ENCODE peak calls at places on chromosomes 13 and 19, in seven cellular contexts. W, J, N, P, F, T and R are unnamed samples.

GRCh38 chr19:15640904-15641597 is 354 bp downstream of the CYP4F3 start:
- DNase-seq in J (no peak), F (no peak), W (no peak), T (no peak), N (no peak), P (no peak), R (no peak)

GRCh38 chr13:114194853-114195252 is 15.8 kb downstream of the CFAP97D2 start:
- DNase-seq in P (no peak), W (no peak), F (no peak), N (no peak), J (no peak), T (no peak), R (no peak)

GRCh38 chr19:6233051-6233826 is 46.5 kb downstream of the MLLT1 start:
- DNase-seq in F (no peak), T (peak), W (no peak), J (no peak), N (no peak), P (no peak), R (no peak)

GRCh38 chr19:34276614-34277013 is 22.3 kb downstream of the GARRE1 start:
- DNase-seq in J (no peak), N (no peak), F (no peak), W (no peak), T (no peak), P (no peak), R (no peak)

GRCh38 chr19:30206187-30206586 is 166.0 kb upstream of the ZNF536 start:
- DNase-seq in W (no peak), J (no peak), N (no peak), T (no peak), P (no peak), F (no peak), R (no peak)

GRCh38 chr13:46172531-46172991 is 9.4 kb downstream of the LCP1 start:
- DNase-seq in J (peak), F (peak), W (peak), P (no peak), T (no peak), N (peak), R (peak)

GRCh38 chr13:75785130-75785529 is 149.0 kb downstream of the LMO7 start:
- DNase-seq in T (peak), F (no peak), J (no peak), N (no peak), W (no peak), P (no peak), R (no peak)

GRCh38 chr13:47901451-47901850 is 99.6 kb downstream of the SUCLA2 start:
- DNase-seq in N (no peak), P (no peak), W (no peak), T (peak), J (no peak), F (no peak), R (no peak)

GRCh38 chr19:37537391-37537947 is 30.7 kb downstream of the ZNF793 start:
- DNase-seq in J (no peak), P (no peak), W (peak), N (no peak), F (no peak), T (no peak), R (no peak)

GRCh38 chr13:102812616-102813287 is 13.8 kb downstream of the BIVM start:
- DNase-seq in F (no peak), P (no peak), T (peak), W (peak), J (no peak), N (no peak), R (no peak)

GRCh38 chr19:3207466-3208242 is 16.8 kb upstream of the CELF5 start:
- DNase-seq in N (no peak), F (no peak), W (no peak), T (no peak), P (no peak), J (no peak), R (no peak)

GRCh38 chr19:15466851-15467733 is 2.7 kb upstream of the RASAL3 start:
- DNase-seq in W (peak), F (peak), T (peak), J (peak), P (peak), N (peak), R (no peak)

GRCh38 chr19:19259741-19260140 is 13.4 kb downstream of the TM6SF2 start:
- DNase-seq in W (peak), T (peak), J (no peak), P (no peak), N (no peak), F (no peak), R (no peak)

GRCh38 chr13:85314686-85315085 is 484.5 kb downstream of the SLITRK6 start:
- DNase-seq in W (no peak), J (no peak), F (no peak), P (no peak), T (no peak), N (no peak), R (no peak)

GRCh38 chr13:44433863-44434262 is 60.2 kb downstream of the SERP2 start:
- DNase-seq in N (no peak), P (no peak), F (no peak), T (no peak), W (no peak), J (no peak), R (no peak)

GRCh38 chr19:35717665-35718344 is at the start of gene KMT2B:
- DNase-seq in T (no peak), W (no peak), J (no peak), P (no peak), F (no peak), N (no peak), R (no peak)

GRCh38 chr19:12983091-12983490 is 12.2 kb upstream of the NFIX start:
- DNase-seq in P (no peak), T (no peak), J (no peak), F (no peak), N (no peak), W (no peak), R (no peak)

GRCh38 chr19:591099-591958 is 1.6 kb downstream of the HCN2 start:
- DNase-seq in J (no peak), P (no peak), F (no peak), T (no peak), W (peak), N (no peak), R (no peak)

GRCh38 chr19:39307233-39307821 is 11.1 kb downstream of the IFNL1 start:
- DNase-seq in T (peak), F (no peak), P (no peak), W (no peak), N (no peak), J (no peak), R (no peak)

GRCh38 chr13:35953537-35954206 is 177.5 kb downstream of the DCLK1 start:
- DNase-seq in J (no peak), P (no peak), W (peak), T (peak), N (no peak), F (no peak), R (no peak)

GRCh38 chr19:54248016-54248601 is 5.5 kb upstream of the LILRA6 start:
- DNase-seq in J (no peak), F (peak), N (no peak), T (peak), W (peak), P (no peak), R (no peak)

GRCh38 chr13:99067160-99067985 is 89.5 kb upstream of the DOCK9 start:
- DNase-seq in N (no peak), T (peak), W (no peak), J (no peak), P (no peak), F (no peak), R (no peak)

GRCh38 chr13:30845297-30846214 is 60.5 kb upstream of the MEDAG start:
- DNase-seq in P (no peak), J (no peak), W (peak), N (no peak), F (peak), T (peak), R (no peak)

GRCh38 chr19:16381756-16382401 is 57.3 kb downstream of the KLF2 start:
- DNase-seq in P (no peak), F (no peak), N (no peak), T (no peak), J (no peak), W (no peak), R (no peak)

GRCh38 chr13:73625562-73626339 is 508.5 kb downstream of the KLF12 start:
- DNase-seq in F (peak), P (peak), N (no peak), W (no peak), J (peak), T (no peak), R (no peak)

GRCh38 chr19:45496349-45496953 is 396 bp downstream of the RTN2 start:
- DNase-seq in T (peak), N (no peak), P (no peak), W (peak), F (peak), J (peak), R (no peak)

GRCh38 chr13:76225815-76226489 is 589.8 kb downstream of the LMO7 start:
- DNase-seq in F (no peak), T (peak), N (no peak), W (no peak), P (no peak), J (no peak), R (no peak)

GRCh38 chr13:26656919-26657318 is 99.4 kb downstream of the WASF3 start:
- DNase-seq in T (peak), J (no peak), F (no peak), N (no peak), P (no peak), W (no peak), R (no peak)

GRCh38 chr19:44704982-44705381 is 6.0 kb downstream of the CEACAM16 start:
- DNase-seq in F (no peak), T (no peak), W (no peak), P (no peak), J (no peak), N (no peak), R (no peak)

GRCh38 chr13:50393641-50394040 is 378.4 kb downstream of the KCNRG start:
- DNase-seq in W (no peak), N (no peak), P (no peak), T (no peak), F (no peak), J (no peak), R (no peak)

GRCh38 chr13:108496364-108497215 is 132.8 kb upstream of the MYO16 start:
- DNase-seq in F (no peak), J (peak), W (peak), P (no peak), T (no peak), N (no peak), R (no peak)